ENCODE peak calls at places on chromosomes 5 and 9, in seven cellular contexts. One of them, this sample, is unnamed.

GRCh38 chr5:19568004-19568403 is 420.0 kb downstream of the CDH18 start:
- DNase-seq in stomach: no peak
- DNase-seq in HTR-8/SVneo: no peak
- DNase-seq in stimulated activated CD8-positive, alpha-beta memory T cell treated with anti-CD3 and anti-CD28 coated beads, Interleukin-4, amount 100 ng/mL, for 4 hours: no peak
- DNase-seq in fibroblast of the conjunctiva: no peak
- DNase-seq in AG04450: no peak
- DNase-seq in adrenal gland: no peak
- DNase-seq in this sample: no peak

GRCh38 chr9:132006657-132007370 is 72.9 kb downstream of the MED27 start:
- DNase-seq in stomach: no peak
- DNase-seq in HTR-8/SVneo: no peak
- DNase-seq in stimulated activated CD8-positive, alpha-beta memory T cell treated with anti-CD3 and anti-CD28 coated beads, Interleukin-4, amount 100 ng/mL, for 4 hours: no peak
- DNase-seq in fibroblast of the conjunctiva: peak; percentile 68
- DNase-seq in AG04450: no peak
- DNase-seq in adrenal gland: no peak
- DNase-seq in this sample: no peak

GRCh38 chr5:107430077-107430625 is 240.6 kb downstream of the EFNA5 start:
- DNase-seq in stomach: no peak
- DNase-seq in HTR-8/SVneo: no peak
- DNase-seq in stimulated activated CD8-positive, alpha-beta memory T cell treated with anti-CD3 and anti-CD28 coated beads, Interleukin-4, amount 100 ng/mL, for 4 hours: no peak
- DNase-seq in fibroblast of the conjunctiva: no peak
- DNase-seq in AG04450: no peak
- DNase-seq in adrenal gland: no peak
- DNase-seq in this sample: no peak

GRCh38 chr5:123358304-123358703 is 64.9 kb downstream of the CEP120 start:
- DNase-seq in stomach: no peak
- DNase-seq in HTR-8/SVneo: no peak
- DNase-seq in stimulated activated CD8-positive, alpha-beta memory T cell treated with anti-CD3 and anti-CD28 coated beads, Interleukin-4, amount 100 ng/mL, for 4 hours: no peak
- DNase-seq in fibroblast of the conjunctiva: no peak
- DNase-seq in AG04450: no peak
- DNase-seq in adrenal gland: no peak
- DNase-seq in this sample: no peak

GRCh38 chr5:133460172-133460758 is 152.1 kb downstream of the FSTL4 start:
- DNase-seq in stomach: no peak
- DNase-seq in HTR-8/SVneo: peak; percentile 56
- DNase-seq in stimulated activated CD8-positive, alpha-beta memory T cell treated with anti-CD3 and anti-CD28 coated beads, Interleukin-4, amount 100 ng/mL, for 4 hours: no peak
- DNase-seq in fibroblast of the conjunctiva: no peak
- DNase-seq in AG04450: no peak
- DNase-seq in adrenal gland: no peak
- DNase-seq in this sample: no peak

GRCh38 chr5:162067651-162068411 is at the start of gene GABRG2:
- DNase-seq in stomach: no peak
- DNase-seq in HTR-8/SVneo: no peak
- DNase-seq in stimulated activated CD8-positive, alpha-beta memory T cell treated with anti-CD3 and anti-CD28 coated beads, Interleukin-4, amount 100 ng/mL, for 4 hours: no peak
- DNase-seq in fibroblast of the conjunctiva: no peak
- DNase-seq in AG04450: no peak
- DNase-seq in adrenal gland: no peak
- DNase-seq in this sample: no peak

GRCh38 chr9:33778700-33779351 is 16.5 kb upstream of the PRSS3 start:
- DNase-seq in stomach: peak; percentile 46
- DNase-seq in HTR-8/SVneo: peak; percentile 34
- DNase-seq in stimulated activated CD8-positive, alpha-beta memory T cell treated with anti-CD3 and anti-CD28 coated beads, Interleukin-4, amount 100 ng/mL, for 4 hours: peak; percentile 1
- DNase-seq in fibroblast of the conjunctiva: peak; percentile 51
- DNase-seq in AG04450: no peak
- DNase-seq in adrenal gland: peak; percentile 32
- DNase-seq in this sample: no peak

GRCh38 chr5:1299961-1300360 is 5.1 kb upstream of the TERT start:
- DNase-seq in stomach: no peak
- DNase-seq in HTR-8/SVneo: no peak
- DNase-seq in stimulated activated CD8-positive, alpha-beta memory T cell treated with anti-CD3 and anti-CD28 coated beads, Interleukin-4, amount 100 ng/mL, for 4 hours: no peak
- DNase-seq in fibroblast of the conjunctiva: no peak
- DNase-seq in AG04450: no peak
- DNase-seq in adrenal gland: no peak
- DNase-seq in this sample: no peak

GRCh38 chr5:73380710-73381586 is 67.6 kb downstream of the FOXD1 start:
- DNase-seq in stomach: no peak
- DNase-seq in HTR-8/SVneo: no peak
- DNase-seq in stimulated activated CD8-positive, alpha-beta memory T cell treated with anti-CD3 and anti-CD28 coated beads, Interleukin-4, amount 100 ng/mL, for 4 hours: no peak
- DNase-seq in fibroblast of the conjunctiva: no peak
- DNase-seq in AG04450: no peak
- DNase-seq in adrenal gland: no peak
- DNase-seq in this sample: no peak

GRCh38 chr5:150245111-150245789 is 44.3 kb downstream of the CAMK2A start:
- DNase-seq in stomach: no peak
- DNase-seq in HTR-8/SVneo: no peak
- DNase-seq in stimulated activated CD8-positive, alpha-beta memory T cell treated with anti-CD3 and anti-CD28 coated beads, Interleukin-4, amount 100 ng/mL, for 4 hours: no peak
- DNase-seq in fibroblast of the conjunctiva: no peak
- DNase-seq in AG04450: no peak
- DNase-seq in adrenal gland: peak; percentile 29
- DNase-seq in this sample: no peak

GRCh38 chr9:6538666-6539071 is 106.9 kb downstream of the GLDC start:
- DNase-seq in stomach: no peak
- DNase-seq in HTR-8/SVneo: no peak
- DNase-seq in stimulated activated CD8-positive, alpha-beta memory T cell treated with anti-CD3 and anti-CD28 coated beads, Interleukin-4, amount 100 ng/mL, for 4 hours: no peak
- DNase-seq in fibroblast of the conjunctiva: no peak
- DNase-seq in AG04450: no peak
- DNase-seq in adrenal gland: no peak
- DNase-seq in this sample: no peak

GRCh38 chr9:21395778-21396717 is 10.8 kb upstream of the IFNA2 start:
- DNase-seq in stomach: peak; percentile 51
- DNase-seq in HTR-8/SVneo: no peak
- DNase-seq in stimulated activated CD8-positive, alpha-beta memory T cell treated with anti-CD3 and anti-CD28 coated beads, Interleukin-4, amount 100 ng/mL, for 4 hours: peak; percentile 34
- DNase-seq in fibroblast of the conjunctiva: no peak
- DNase-seq in AG04450: no peak
- DNase-seq in adrenal gland: peak; percentile 39
- DNase-seq in this sample: no peak

GRCh38 chr9:73162987-73163763 is 11.5 kb downstream of the ANXA1 start:
- DNase-seq in stomach: no peak
- DNase-seq in HTR-8/SVneo: no peak
- DNase-seq in stimulated activated CD8-positive, alpha-beta memory T cell treated with anti-CD3 and anti-CD28 coated beads, Interleukin-4, amount 100 ng/mL, for 4 hours: no peak
- DNase-seq in fibroblast of the conjunctiva: no peak
- DNase-seq in AG04450: no peak
- DNase-seq in adrenal gland: no peak
- DNase-seq in this sample: no peak

GRCh38 chr5:39877479-39877878 is 452.7 kb upstream of the DAB2 start:
- DNase-seq in stomach: no peak
- DNase-seq in HTR-8/SVneo: no peak
- DNase-seq in stimulated activated CD8-positive, alpha-beta memory T cell treated with anti-CD3 and anti-CD28 coated beads, Interleukin-4, amount 100 ng/mL, for 4 hours: no peak
- DNase-seq in fibroblast of the conjunctiva: no peak
- DNase-seq in AG04450: no peak
- DNase-seq in adrenal gland: no peak
- DNase-seq in this sample: no peak

GRCh38 chr9:15513335-15513734 is 2.6 kb upstream of the PSIP1 start:
- DNase-seq in stomach: no peak
- DNase-seq in HTR-8/SVneo: no peak
- DNase-seq in stimulated activated CD8-positive, alpha-beta memory T cell treated with anti-CD3 and anti-CD28 coated beads, Interleukin-4, amount 100 ng/mL, for 4 hours: no peak
- DNase-seq in fibroblast of the conjunctiva: no peak
- DNase-seq in AG04450: no peak
- DNase-seq in adrenal gland: no peak
- DNase-seq in this sample: no peak

GRCh38 chr5:117220730-117221129 is 646.1 kb upstream of the SEMA6A start:
- DNase-seq in stomach: no peak
- DNase-seq in HTR-8/SVneo: no peak
- DNase-seq in stimulated activated CD8-positive, alpha-beta memory T cell treated with anti-CD3 and anti-CD28 coated beads, Interleukin-4, amount 100 ng/mL, for 4 hours: no peak
- DNase-seq in fibroblast of the conjunctiva: no peak
- DNase-seq in AG04450: no peak
- DNase-seq in adrenal gland: no peak
- DNase-seq in this sample: no peak

GRCh38 chr9:12723409-12724028 is 30.3 kb downstream of the TYRP1 start:
- DNase-seq in stomach: no peak
- DNase-seq in HTR-8/SVneo: no peak
- DNase-seq in stimulated activated CD8-positive, alpha-beta memory T cell treated with anti-CD3 and anti-CD28 coated beads, Interleukin-4, amount 100 ng/mL, for 4 hours: no peak
- DNase-seq in fibroblast of the conjunctiva: peak; percentile 33
- DNase-seq in AG04450: no peak
- DNase-seq in adrenal gland: no peak
- DNase-seq in this sample: no peak

GRCh38 chr9:105828596-105829213 is 134.4 kb downstream of the TMEM38B start:
- DNase-seq in stomach: no peak
- DNase-seq in HTR-8/SVneo: no peak
- DNase-seq in stimulated activated CD8-positive, alpha-beta memory T cell treated with anti-CD3 and anti-CD28 coated beads, Interleukin-4, amount 100 ng/mL, for 4 hours: no peak
- DNase-seq in fibroblast of the conjunctiva: no peak
- DNase-seq in AG04450: no peak
- DNase-seq in adrenal gland: no peak
- DNase-seq in this sample: no peak

GRCh38 chr5:74342948-74343682 is 297.4 kb downstream of the ENC1 start:
- DNase-seq in stomach: no peak
- DNase-seq in HTR-8/SVneo: no peak
- DNase-seq in stimulated activated CD8-positive, alpha-beta memory T cell treated with anti-CD3 and anti-CD28 coated beads, Interleukin-4, amount 100 ng/mL, for 4 hours: no peak
- DNase-seq in fibroblast of the conjunctiva: no peak
- DNase-seq in AG04450: no peak
- DNase-seq in adrenal gland: no peak
- DNase-seq in this sample: no peak

GRCh38 chr5:149902177-149902576 is 42.4 kb downstream of the PDE6A start:
- DNase-seq in stomach: no peak
- DNase-seq in HTR-8/SVneo: no peak
- DNase-seq in stimulated activated CD8-positive, alpha-beta memory T cell treated with anti-CD3 and anti-CD28 coated beads, Interleukin-4, amount 100 ng/mL, for 4 hours: no peak
- DNase-seq in fibroblast of the conjunctiva: no peak
- DNase-seq in AG04450: no peak
- DNase-seq in adrenal gland: no peak
- DNase-seq in this sample: no peak

GRCh38 chr5:139064613-139065012 is 133.6 kb downstream of the SIL1 start:
- DNase-seq in stomach: peak; percentile 46
- DNase-seq in HTR-8/SVneo: no peak
- DNase-seq in stimulated activated CD8-positive, alpha-beta memory T cell treated with anti-CD3 and anti-CD28 coated beads, Interleukin-4, amount 100 ng/mL, for 4 hours: no peak
- DNase-seq in fibroblast of the conjunctiva: no peak
- DNase-seq in AG04450: no peak
- DNase-seq in adrenal gland: no peak
- DNase-seq in this sample: no peak

GRCh38 chr5:73214921-73215490 is 42.0 kb downstream of the TMEM174 start:
- DNase-seq in stomach: no peak
- DNase-seq in HTR-8/SVneo: no peak
- DNase-seq in stimulated activated CD8-positive, alpha-beta memory T cell treated with anti-CD3 and anti-CD28 coated beads, Interleukin-4, amount 100 ng/mL, for 4 hours: no peak
- DNase-seq in fibroblast of the conjunctiva: no peak
- DNase-seq in AG04450: no peak
- DNase-seq in adrenal gland: no peak
- DNase-seq in this sample: no peak

GRCh38 chr5:43636076-43636475 is 33.1 kb downstream of the NNT start:
- DNase-seq in stomach: no peak
- DNase-seq in HTR-8/SVneo: no peak
- DNase-seq in stimulated activated CD8-positive, alpha-beta memory T cell treated with anti-CD3 and anti-CD28 coated beads, Interleukin-4, amount 100 ng/mL, for 4 hours: no peak
- DNase-seq in fibroblast of the conjunctiva: no peak
- DNase-seq in AG04450: no peak
- DNase-seq in adrenal gland: no peak
- DNase-seq in this sample: peak; percentile 58

GRCh38 chr5:156991714-156992113 is 28.7 kb upstream of the TIMD4 start:
- DNase-seq in stomach: no peak
- DNase-seq in HTR-8/SVneo: no peak
- DNase-seq in stimulated activated CD8-positive, alpha-beta memory T cell treated with anti-CD3 and anti-CD28 coated beads, Interleukin-4, amount 100 ng/mL, for 4 hours: no peak
- DNase-seq in fibroblast of the conjunctiva: no peak
- DNase-seq in AG04450: no peak
- DNase-seq in adrenal gland: no peak
- DNase-seq in this sample: no peak

GRCh38 chr5:79547982-79548381 is 34.0 kb upstream of the HOMER1 start:
- DNase-seq in stomach: no peak
- DNase-seq in HTR-8/SVneo: no peak
- DNase-seq in stimulated activated CD8-positive, alpha-beta memory T cell treated with anti-CD3 and anti-CD28 coated beads, Interleukin-4, amount 100 ng/mL, for 4 hours: no peak
- DNase-seq in fibroblast of the conjunctiva: no peak
- DNase-seq in AG04450: no peak
- DNase-seq in adrenal gland: no peak
- DNase-seq in this sample: no peak

GRCh38 chr5:154603978-154604679 is 126.1 kb upstream of the HAND1 start:
- DNase-seq in stomach: no peak
- DNase-seq in HTR-8/SVneo: no peak
- DNase-seq in stimulated activated CD8-positive, alpha-beta memory T cell treated with anti-CD3 and anti-CD28 coated beads, Interleukin-4, amount 100 ng/mL, for 4 hours: no peak
- DNase-seq in fibroblast of the conjunctiva: no peak
- DNase-seq in AG04450: no peak
- DNase-seq in adrenal gland: peak; percentile 55
- DNase-seq in this sample: no peak

GRCh38 chr5:23977996-23978395 is 470.6 kb downstream of the PRDM9 start:
- DNase-seq in stomach: no peak
- DNase-seq in HTR-8/SVneo: no peak
- DNase-seq in stimulated activated CD8-positive, alpha-beta memory T cell treated with anti-CD3 and anti-CD28 coated beads, Interleukin-4, amount 100 ng/mL, for 4 hours: no peak
- DNase-seq in fibroblast of the conjunctiva: no peak
- DNase-seq in AG04450: no peak
- DNase-seq in adrenal gland: no peak
- DNase-seq in this sample: no peak

GRCh38 chr5:59348189-59348588 is 545.3 kb downstream of the PDE4D start:
- DNase-seq in stomach: no peak
- DNase-seq in HTR-8/SVneo: no peak
- DNase-seq in stimulated activated CD8-positive, alpha-beta memory T cell treated with anti-CD3 and anti-CD28 coated beads, Interleukin-4, amount 100 ng/mL, for 4 hours: no peak
- DNase-seq in fibroblast of the conjunctiva: no peak
- DNase-seq in AG04450: no peak
- DNase-seq in adrenal gland: no peak
- DNase-seq in this sample: no peak

GRCh38 chr5:59231221-59231931 is 648.5 kb downstream of the RAB3C start:
- DNase-seq in stomach: no peak
- DNase-seq in HTR-8/SVneo: no peak
- DNase-seq in stimulated activated CD8-positive, alpha-beta memory T cell treated with anti-CD3 and anti-CD28 coated beads, Interleukin-4, amount 100 ng/mL, for 4 hours: no peak
- DNase-seq in fibroblast of the conjunctiva: no peak
- DNase-seq in AG04450: no peak
- DNase-seq in adrenal gland: no peak
- DNase-seq in this sample: no peak

GRCh38 chr9:129457325-129457779 is 163.5 kb downstream of the C9orf50 start:
- DNase-seq in stomach: no peak
- DNase-seq in HTR-8/SVneo: no peak
- DNase-seq in stimulated activated CD8-positive, alpha-beta memory T cell treated with anti-CD3 and anti-CD28 coated beads, Interleukin-4, amount 100 ng/mL, for 4 hours: no peak
- DNase-seq in fibroblast of the conjunctiva: no peak
- DNase-seq in AG04450: no peak
- DNase-seq in adrenal gland: no peak
- DNase-seq in this sample: no peak

GRCh38 chr5:32589431-32589830 is 4.1 kb downstream of the SUB1 start:
- DNase-seq in stomach: no peak
- DNase-seq in HTR-8/SVneo: no peak
- DNase-seq in stimulated activated CD8-positive, alpha-beta memory T cell treated with anti-CD3 and anti-CD28 coated beads, Interleukin-4, amount 100 ng/mL, for 4 hours: no peak
- DNase-seq in fibroblast of the conjunctiva: no peak
- DNase-seq in AG04450: no peak
- DNase-seq in adrenal gland: no peak
- DNase-seq in this sample: no peak